ENCODE peak calls at places on chromosomes 12 and 14, in nine cellular contexts. One of them, this sample, is unnamed.

GRCh38 chr12:62711626-62712305 is 223.2 kb downstream of the PPM1H start:
- DNase-seq in lung: no peak
- DNase-seq in fibroblast of villous mesenchyme: no peak
- DNase-seq in coronary artery: no peak
- DNase-seq in Peyer's patch: no peak
- DNase-seq in AG04449: no peak
- DNase-seq in body of pancreas: no peak
- DNase-seq in HAP-1: no peak
- DNase-seq in Jurkat, Clone E6-1: no peak
- DNase-seq in this sample: no peak

GRCh38 chr14:54261283-54261682 is 135.5 kb upstream of the CDKN3 start:
- DNase-seq in HAP-1: no peak
- DNase-seq in AG04449: no peak
- DNase-seq in Peyer's patch: no peak
- DNase-seq in body of pancreas: no peak
- DNase-seq in lung: no peak
- DNase-seq in coronary artery: no peak
- DNase-seq in fibroblast of villous mesenchyme: no peak
- DNase-seq in Jurkat, Clone E6-1: no peak
- DNase-seq in this sample: no peak

GRCh38 chr12:10025236-10025635 is 5.2 kb upstream of the CLEC9A start:
- DNase-seq in fibroblast of villous mesenchyme: no peak
- DNase-seq in Peyer's patch: no peak
- DNase-seq in HAP-1: no peak
- DNase-seq in AG04449: no peak
- DNase-seq in lung: no peak
- DNase-seq in Jurkat, Clone E6-1: no peak
- DNase-seq in body of pancreas: no peak
- DNase-seq in coronary artery: no peak
- DNase-seq in this sample: no peak

GRCh38 chr14:101372894-101373640 is 188.2 kb upstream of the DIO3 start:
- DNase-seq in AG04449: no peak
- DNase-seq in coronary artery: peak
- DNase-seq in HAP-1: no peak
- DNase-seq in body of pancreas: no peak
- DNase-seq in fibroblast of villous mesenchyme: no peak
- DNase-seq in Peyer's patch: no peak
- DNase-seq in Jurkat, Clone E6-1: no peak
- DNase-seq in lung: peak
- DNase-seq in this sample: no peak

GRCh38 chr12:12349711-12350665 is at the start of gene MANSC1:
- DNase-seq in lung: peak
- DNase-seq in Jurkat, Clone E6-1: peak
- DNase-seq in AG04449: no peak
- DNase-seq in Peyer's patch: peak
- DNase-seq in coronary artery: peak
- DNase-seq in fibroblast of villous mesenchyme: no peak
- DNase-seq in body of pancreas: peak
- DNase-seq in HAP-1: peak
- DNase-seq in this sample: peak

GRCh38 chr12:26715232-26715631 is 117.8 kb downstream of the ITPR2 start:
- DNase-seq in lung: no peak
- DNase-seq in coronary artery: no peak
- DNase-seq in AG04449: no peak
- DNase-seq in fibroblast of villous mesenchyme: no peak
- DNase-seq in Peyer's patch: no peak
- DNase-seq in Jurkat, Clone E6-1: no peak
- DNase-seq in HAP-1: no peak
- DNase-seq in body of pancreas: no peak
- DNase-seq in this sample: no peak

GRCh38 chr12:117699575-117699974 is 269.2 kb downstream of the KSR2 start:
- DNase-seq in fibroblast of villous mesenchyme: no peak
- DNase-seq in lung: no peak
- DNase-seq in HAP-1: no peak
- DNase-seq in body of pancreas: no peak
- DNase-seq in Jurkat, Clone E6-1: no peak
- DNase-seq in Peyer's patch: no peak
- DNase-seq in coronary artery: no peak
- DNase-seq in AG04449: no peak
- DNase-seq in this sample: no peak

GRCh38 chr14:103696027-103696402 is 19.2 kb downstream of the XRCC3 start:
- DNase-seq in body of pancreas: no peak
- DNase-seq in Peyer's patch: no peak
- DNase-seq in HAP-1: no peak
- DNase-seq in fibroblast of villous mesenchyme: no peak
- DNase-seq in Jurkat, Clone E6-1: no peak
- DNase-seq in coronary artery: no peak
- DNase-seq in lung: no peak
- DNase-seq in AG04449: no peak
- DNase-seq in this sample: no peak

GRCh38 chr14:83992857-83993256 is 1537.1 kb upstream of the FLRT2 start:
- DNase-seq in coronary artery: no peak
- DNase-seq in body of pancreas: no peak
- DNase-seq in HAP-1: no peak
- DNase-seq in fibroblast of villous mesenchyme: no peak
- DNase-seq in lung: no peak
- DNase-seq in Jurkat, Clone E6-1: no peak
- DNase-seq in AG04449: no peak
- DNase-seq in Peyer's patch: no peak
- DNase-seq in this sample: no peak

GRCh38 chr12:19546611-19547162 is 107.4 kb downstream of the AEBP2 start:
- DNase-seq in Jurkat, Clone E6-1: no peak
- DNase-seq in HAP-1: peak
- DNase-seq in coronary artery: no peak
- DNase-seq in lung: no peak
- DNase-seq in body of pancreas: no peak
- DNase-seq in fibroblast of villous mesenchyme: peak
- DNase-seq in AG04449: no peak
- DNase-seq in Peyer's patch: no peak
- DNase-seq in this sample: no peak

GRCh38 chr12:21725731-21726130 is 48.8 kb downstream of the KCNJ8 start:
- DNase-seq in HAP-1: no peak
- DNase-seq in coronary artery: no peak
- DNase-seq in lung: no peak
- DNase-seq in AG04449: no peak
- DNase-seq in Jurkat, Clone E6-1: no peak
- DNase-seq in Peyer's patch: no peak
- DNase-seq in body of pancreas: no peak
- DNase-seq in fibroblast of villous mesenchyme: no peak
- DNase-seq in this sample: no peak

GRCh38 chr14:33348510-33348909 is 409.8 kb downstream of the NPAS3 start:
- DNase-seq in Peyer's patch: no peak
- DNase-seq in coronary artery: no peak
- DNase-seq in lung: no peak
- DNase-seq in AG04449: no peak
- DNase-seq in body of pancreas: no peak
- DNase-seq in fibroblast of villous mesenchyme: no peak
- DNase-seq in HAP-1: no peak
- DNase-seq in Jurkat, Clone E6-1: no peak
- DNase-seq in this sample: no peak

GRCh38 chr14:89566180-89566579 is 149.1 kb upstream of the FOXN3 start:
- DNase-seq in lung: no peak
- DNase-seq in Peyer's patch: no peak
- DNase-seq in body of pancreas: no peak
- DNase-seq in coronary artery: no peak
- DNase-seq in Jurkat, Clone E6-1: no peak
- DNase-seq in AG04449: no peak
- DNase-seq in HAP-1: no peak
- DNase-seq in fibroblast of villous mesenchyme: no peak
- DNase-seq in this sample: no peak

GRCh38 chr14:95445161-95445560 is 71.3 kb downstream of the SYNE3 start:
- DNase-seq in Jurkat, Clone E6-1: no peak
- DNase-seq in AG04449: no peak
- DNase-seq in Peyer's patch: no peak
- DNase-seq in fibroblast of villous mesenchyme: no peak
- DNase-seq in HAP-1: no peak
- DNase-seq in body of pancreas: no peak
- DNase-seq in coronary artery: no peak
- DNase-seq in lung: no peak
- DNase-seq in this sample: no peak

GRCh38 chr12:110844551-110845395 is 2.0 kb upstream of the CCDC63 start:
- DNase-seq in Jurkat, Clone E6-1: no peak
- DNase-seq in fibroblast of villous mesenchyme: no peak
- DNase-seq in AG04449: no peak
- DNase-seq in Peyer's patch: no peak
- DNase-seq in body of pancreas: peak
- DNase-seq in coronary artery: no peak
- DNase-seq in lung: no peak
- DNase-seq in HAP-1: no peak
- DNase-seq in this sample: no peak

GRCh38 chr12:110848524-110848923 is 1.7 kb downstream of the CCDC63 start:
- DNase-seq in coronary artery: no peak
- DNase-seq in lung: no peak
- DNase-seq in body of pancreas: no peak
- DNase-seq in Peyer's patch: no peak
- DNase-seq in HAP-1: no peak
- DNase-seq in Jurkat, Clone E6-1: no peak
- DNase-seq in AG04449: no peak
- DNase-seq in fibroblast of villous mesenchyme: no peak
- DNase-seq in this sample: no peak

GRCh38 chr12:110844131-110844530 is 2.7 kb upstream of the CCDC63 start:
- DNase-seq in Jurkat, Clone E6-1: no peak
- DNase-seq in HAP-1: no peak
- DNase-seq in Peyer's patch: no peak
- DNase-seq in fibroblast of villous mesenchyme: no peak
- DNase-seq in body of pancreas: no peak
- DNase-seq in coronary artery: no peak
- DNase-seq in lung: no peak
- DNase-seq in AG04449: no peak
- DNase-seq in this sample: no peak

GRCh38 chr12:110849748-110850403 is 3.1 kb downstream of the CCDC63 start:
- DNase-seq in Peyer's patch: no peak
- DNase-seq in body of pancreas: no peak
- DNase-seq in fibroblast of villous mesenchyme: no peak
- DNase-seq in Jurkat, Clone E6-1: no peak
- DNase-seq in lung: no peak
- DNase-seq in HAP-1: no peak
- DNase-seq in coronary artery: no peak
- DNase-seq in AG04449: no peak
- DNase-seq in this sample: no peak

DNA sequence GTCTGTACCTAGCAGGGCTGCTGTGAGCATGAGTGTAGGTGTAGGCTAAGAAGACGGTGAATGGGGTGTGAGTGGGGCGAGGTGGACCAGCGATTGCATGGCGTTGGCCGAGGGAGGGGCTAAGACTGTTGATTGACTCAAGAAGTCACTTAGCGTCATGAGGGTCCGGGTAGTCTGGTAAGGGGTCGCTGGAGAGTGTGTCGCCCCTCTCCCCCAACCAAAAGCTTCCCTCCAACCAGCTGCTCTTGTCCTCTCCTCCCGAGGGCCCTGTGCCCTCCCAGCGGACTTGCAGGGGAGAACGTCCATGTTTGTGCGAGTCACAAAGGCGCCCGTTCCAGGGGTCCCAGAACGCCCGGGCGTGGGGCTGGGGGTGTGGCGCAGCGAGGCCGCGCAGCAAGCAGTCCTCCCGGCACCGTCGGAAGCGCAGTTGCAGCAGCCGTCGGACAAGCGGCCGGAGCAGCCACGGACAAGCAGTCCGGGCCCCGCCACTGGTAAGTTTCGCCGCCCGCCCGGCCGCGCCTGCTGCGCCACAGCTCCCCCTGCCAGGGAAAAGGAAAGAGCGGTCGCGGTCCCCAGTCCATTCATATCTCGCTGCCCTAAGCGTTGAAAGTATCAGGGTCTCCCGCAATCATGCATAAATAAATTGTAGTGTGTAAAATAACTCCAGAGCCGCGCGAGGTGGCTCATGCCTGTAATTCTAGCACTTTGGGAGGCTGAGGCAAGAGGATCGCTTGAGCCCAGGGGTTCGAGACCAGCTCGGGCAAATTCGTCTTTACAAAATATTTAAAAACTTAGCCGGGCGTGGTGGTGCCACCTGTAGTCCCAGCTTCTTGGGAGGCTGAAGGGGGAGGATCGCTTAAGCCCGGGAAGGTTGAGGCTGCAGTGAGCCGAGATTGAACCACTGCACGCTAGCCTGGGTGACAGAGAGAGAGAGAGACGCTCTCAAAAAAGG is at the start of gene CCDC63:
- DNase-seq in AG04449: no peak
- DNase-seq in HAP-1: peak
- DNase-seq in Jurkat, Clone E6-1: no peak
- DNase-seq in coronary artery: no peak
- DNase-seq in body of pancreas: peak
- DNase-seq in Peyer's patch: peak
- DNase-seq in fibroblast of villous mesenchyme: peak
- DNase-seq in lung: peak
- DNase-seq in this sample: peak
- H3K4me3 ChIP-seq in AG04449: no peak
- H3K4me3 ChIP-seq in HAP-1: peak
- H3K4me3 ChIP-seq in Jurkat, Clone E6-1: peak
- H3K4me3 ChIP-seq in coronary artery: peak
- H3K4me3 ChIP-seq in body of pancreas: no peak
- H3K4me3 ChIP-seq in Peyer's patch: peak
- H3K4me3 ChIP-seq in fibroblast of villous mesenchyme: peak
- H3K4me3 ChIP-seq in lung: no peak
- H3K4me3 ChIP-seq in this sample: peak

GRCh38 chr14:44898547-44898946 is 63.2 kb downstream of the KLHL28 start:
- DNase-seq in AG04449: no peak
- DNase-seq in fibroblast of villous mesenchyme: peak
- DNase-seq in lung: no peak
- DNase-seq in body of pancreas: no peak
- DNase-seq in Peyer's patch: no peak
- DNase-seq in Jurkat, Clone E6-1: no peak
- DNase-seq in HAP-1: no peak
- DNase-seq in coronary artery: no peak
- DNase-seq in this sample: no peak
- H3K4me3 ChIP-seq in AG04449: peak
- H3K4me3 ChIP-seq in fibroblast of villous mesenchyme: peak
- H3K4me3 ChIP-seq in lung: no peak
- H3K4me3 ChIP-seq in body of pancreas: no peak
- H3K4me3 ChIP-seq in Peyer's patch: peak
- H3K4me3 ChIP-seq in Jurkat, Clone E6-1: no peak
- H3K4me3 ChIP-seq in HAP-1: peak
- H3K4me3 ChIP-seq in coronary artery: peak
- H3K4me3 ChIP-seq in this sample: no peak

DNA sequence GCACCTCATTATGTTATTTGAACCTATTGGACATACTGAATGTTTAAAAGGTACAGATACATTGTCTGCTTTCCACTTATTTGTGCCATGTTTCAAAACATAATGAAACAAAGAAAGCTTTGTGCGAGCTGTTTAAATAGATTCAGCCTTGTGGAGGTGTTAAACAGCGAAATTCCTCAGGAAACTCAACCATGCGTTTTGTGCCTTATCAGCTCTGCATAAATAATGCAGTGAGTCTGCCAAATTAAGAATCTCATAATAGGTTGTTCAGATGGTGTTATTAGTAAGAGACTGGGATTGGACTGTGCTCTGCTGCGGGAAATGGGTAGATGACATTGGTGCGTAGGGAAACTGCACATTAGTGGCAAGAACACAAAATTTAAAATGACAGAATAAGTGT is 163.7 kb upstream of the CLEC14A start:
- DNase-seq in AG04449: no peak
- DNase-seq in fibroblast of villous mesenchyme: no peak
- DNase-seq in coronary artery: no peak
- DNase-seq in HAP-1: no peak
- DNase-seq in Jurkat, Clone E6-1: no peak
- DNase-seq in body of pancreas: no peak
- DNase-seq in lung: no peak
- DNase-seq in Peyer's patch: no peak
- DNase-seq in this sample: no peak
- H3K4me3 ChIP-seq in AG04449: no peak
- H3K4me3 ChIP-seq in fibroblast of villous mesenchyme: no peak
- H3K4me3 ChIP-seq in coronary artery: no peak
- H3K4me3 ChIP-seq in HAP-1: no peak
- H3K4me3 ChIP-seq in Jurkat, Clone E6-1: no peak
- H3K4me3 ChIP-seq in body of pancreas: no peak
- H3K4me3 ChIP-seq in lung: no peak
- H3K4me3 ChIP-seq in Peyer's patch: no peak
- H3K4me3 ChIP-seq in this sample: no peak

GRCh38 chr12:6347367-6348338 is 5.8 kb upstream of the TNFRSF1A start:
- DNase-seq in HAP-1: no peak
- DNase-seq in Jurkat, Clone E6-1: peak
- DNase-seq in coronary artery: peak
- DNase-seq in AG04449: no peak
- DNase-seq in body of pancreas: peak
- DNase-seq in lung: peak
- DNase-seq in Peyer's patch: no peak
- DNase-seq in fibroblast of villous mesenchyme: peak
- DNase-seq in this sample: no peak
- H3K4me3 ChIP-seq in HAP-1: no peak
- H3K4me3 ChIP-seq in Jurkat, Clone E6-1: peak
- H3K4me3 ChIP-seq in coronary artery: peak
- H3K4me3 ChIP-seq in AG04449: no peak
- H3K4me3 ChIP-seq in body of pancreas: no peak
- H3K4me3 ChIP-seq in lung: no peak
- H3K4me3 ChIP-seq in Peyer's patch: no peak
- H3K4me3 ChIP-seq in fibroblast of villous mesenchyme: no peak
- H3K4me3 ChIP-seq in this sample: no peak